ENCODE peak calls at places on chromosome X, in five cellular contexts. One of them, this sample, is unnamed. For H3K4me1, the result is how much of the 10 kb centered on the place peaks cover.

GRCh38 chrX:140431521-140431920 is 73.3 kb downstream of the SOX3 start:
- DNase-seq in GM23248: peak
- DNase-seq in OCI-LY7: no peak
- DNase-seq in PC-3: peak
- DNase-seq in HCT116: no peak
- DNase-seq in this sample: no peak

GRCh38 chrX:110204986-110205385 is 112.9 kb downstream of the AMMECR1 start:
- DNase-seq in HCT116: no peak
- DNase-seq in PC-3: peak
- DNase-seq in OCI-LY7: no peak
- DNase-seq in GM23248: peak
- DNase-seq in this sample: no peak

GRCh38 chrX:110171442-110171841 is 146.4 kb downstream of the AMMECR1 start:
- DNase-seq in PC-3: no peak
- DNase-seq in GM23248: no peak
- DNase-seq in OCI-LY7: no peak
- DNase-seq in HCT116: no peak
- DNase-seq in this sample: no peak

GRCh38 chrX:39731390-39731680 is 366.4 kb downstream of the BCOR start:
- DNase-seq in HCT116: no peak
- DNase-seq in OCI-LY7: no peak
- DNase-seq in GM23248: no peak
- DNase-seq in PC-3: no peak
- DNase-seq in this sample: no peak

GRCh38 chrX:43958529-43958928 is 14.7 kb downstream of the NDP start:
- DNase-seq in HCT116: peak
- DNase-seq in OCI-LY7: peak
- DNase-seq in PC-3: peak
- DNase-seq in GM23248: peak
- DNase-seq in this sample: peak

GRCh38 chrX:118370921-118371624 is 25.2 kb downstream of the WDR44 start:
- DNase-seq in HCT116: no peak
- DNase-seq in GM23248: peak
- DNase-seq in PC-3: no peak
- DNase-seq in OCI-LY7: no peak
- DNase-seq in this sample: no peak

GRCh38 chrX:51215266-51215665 is 117.4 kb upstream of the NUDT10 start:
- DNase-seq in PC-3: peak
- DNase-seq in GM23248: no peak
- DNase-seq in HCT116: no peak
- DNase-seq in OCI-LY7: peak
- DNase-seq in this sample: peak

GRCh38 chrX:70452143-70452733 is 7.6 kb downstream of the DLG3 start:
- DNase-seq in PC-3: peak
- DNase-seq in HCT116: peak
- DNase-seq in GM23248: peak
- DNase-seq in OCI-LY7: peak
- DNase-seq in this sample: peak

GRCh38 chrX:112636288-112636687 is 43.5 kb downstream of the LHFPL1 start:
- DNase-seq in HCT116: no peak
- DNase-seq in PC-3: no peak
- DNase-seq in OCI-LY7: no peak
- DNase-seq in GM23248: peak
- DNase-seq in this sample: no peak

GRCh38 chrX:43836435-43837184 is 45.6 kb downstream of the MAOB start:
- DNase-seq in GM23248: peak
- DNase-seq in HCT116: peak
- DNase-seq in PC-3: peak
- DNase-seq in OCI-LY7: peak
- DNase-seq in this sample: peak

GRCh38 chrX:48854898-48855297 is 19.5 kb upstream of the PCSK1N start:
- DNase-seq in GM23248: no peak
- DNase-seq in OCI-LY7: peak
- DNase-seq in PC-3: peak
- DNase-seq in HCT116: peak
- DNase-seq in this sample: peak

GRCh38 chrX:34893741-34894140 is 48.9 kb upstream of the FAM47B start:
- DNase-seq in HCT116: no peak
- DNase-seq in GM23248: peak
- DNase-seq in OCI-LY7: peak
- DNase-seq in PC-3: peak
- DNase-seq in this sample: no peak

GRCh38 chrX:119734897-119735339 is 23.5 kb upstream of the SOWAHD start:
- DNase-seq in PC-3: no peak
- DNase-seq in OCI-LY7: no peak
- DNase-seq in GM23248: peak
- DNase-seq in HCT116: no peak
- DNase-seq in this sample: no peak

GRCh38 chrX:41559662-41560061 is 112.5 kb downstream of the NYX start:
- DNase-seq in OCI-LY7: no peak
- DNase-seq in GM23248: peak
- DNase-seq in PC-3: no peak
- DNase-seq in HCT116: no peak
- DNase-seq in this sample: no peak

GRCh38 chrX:77785400-77785745 is 643 bp downstream of the ATRX start:
- DNase-seq in OCI-LY7: peak
- DNase-seq in PC-3: peak
- DNase-seq in GM23248: peak
- DNase-seq in HCT116: no peak
- DNase-seq in this sample: peak

GRCh38 chrX:48511561-48511960 is 2.8 kb downstream of the PORCN start:
- DNase-seq in GM23248: peak
- DNase-seq in HCT116: no peak
- DNase-seq in PC-3: peak
- DNase-seq in OCI-LY7: no peak
- DNase-seq in this sample: peak

GRCh38 chrX:154734101-154734781 is 16.6 kb downstream of the GAB3 start:
- DNase-seq in GM23248: peak
- DNase-seq in PC-3: peak
- DNase-seq in HCT116: no peak
- DNase-seq in OCI-LY7: no peak
- DNase-seq in this sample: no peak
- H3K4me1 ChIP-seq in GM23248: half or more
- H3K4me1 ChIP-seq in PC-3: half or more
- H3K4me1 ChIP-seq in HCT116: under half
- H3K4me1 ChIP-seq in OCI-LY7: under half
- H3K4me1 ChIP-seq in this sample: under half

DNA sequence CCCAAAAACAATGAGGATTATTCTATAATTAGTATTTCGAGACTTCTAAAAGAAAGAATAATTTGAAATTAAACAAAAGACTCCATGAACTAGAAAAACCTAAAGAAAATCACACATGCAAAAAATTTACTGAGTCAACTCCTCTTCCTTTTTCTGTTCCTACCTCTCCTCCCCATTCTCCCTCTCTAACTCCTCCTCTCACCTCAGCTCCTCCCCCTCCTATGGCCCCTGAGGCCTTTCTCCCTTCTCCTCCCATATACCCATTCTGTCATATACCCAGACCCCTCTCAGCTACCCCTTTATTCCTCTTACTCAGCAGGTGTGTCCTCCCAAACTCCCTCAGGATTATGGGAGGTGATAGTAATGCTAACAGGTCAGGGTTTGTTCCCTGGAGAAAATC is 57.4 kb downstream of the SERTM2 start:
- DNase-seq in GM23248: no peak
- DNase-seq in PC-3: no peak
- DNase-seq in OCI-LY7: no peak
- DNase-seq in HCT116: no peak
- DNase-seq in this sample: no peak
- TF ChIP-seq EZH2phosphoT487 in GM23248: no peak
- TF ChIP-seq EZH2phosphoT487 in PC-3: no peak
- TF ChIP-seq EZH2phosphoT487 in OCI-LY7: no peak
- TF ChIP-seq EZH2phosphoT487 in HCT116: no peak
- TF ChIP-seq EZH2phosphoT487 in this sample: no peak

DNA sequence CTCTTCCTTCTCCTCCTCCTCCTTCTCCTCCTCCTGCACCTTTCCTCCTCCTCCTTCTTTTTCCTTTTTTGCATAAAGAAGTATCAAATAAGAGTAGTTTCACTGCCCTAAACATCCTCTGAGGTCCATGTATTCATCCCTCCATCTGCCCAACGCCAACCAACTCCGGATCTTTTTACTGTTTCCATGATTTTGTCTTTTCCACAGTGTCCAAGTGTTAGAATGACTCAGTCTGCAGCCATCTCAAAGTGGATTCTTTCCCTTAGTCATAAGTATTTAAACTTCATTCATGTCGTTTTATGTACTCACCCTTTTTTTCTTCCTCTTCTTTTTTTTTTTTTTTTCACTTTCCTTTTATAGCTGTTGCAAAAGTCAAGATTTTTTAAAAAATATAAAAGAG is 12.9 kb downstream of the CSF2RA start:
- DNase-seq in GM23248: peak
- DNase-seq in OCI-LY7: no peak
- DNase-seq in PC-3: peak
- DNase-seq in HCT116: no peak
- DNase-seq in this sample: no peak
- H3K4me3 ChIP-seq in GM23248: no peak
- H3K4me3 ChIP-seq in OCI-LY7: no peak
- H3K4me3 ChIP-seq in PC-3: no peak
- H3K4me3 ChIP-seq in HCT116: no peak
- H3K4me3 ChIP-seq in this sample: no peak

GRCh38 chrX:153925739-153926593 is at the start of gene ARHGAP4:
- DNase-seq in GM23248: no peak
- DNase-seq in PC-3: no peak
- DNase-seq in HCT116: peak
- DNase-seq in OCI-LY7: peak
- DNase-seq in this sample: peak
- H3K4me1 ChIP-seq in GM23248: under half
- H3K4me1 ChIP-seq in PC-3: under half
- H3K4me1 ChIP-seq in HCT116: under half
- H3K4me1 ChIP-seq in OCI-LY7: under half
- H3K4me1 ChIP-seq in this sample: under half

DNA sequence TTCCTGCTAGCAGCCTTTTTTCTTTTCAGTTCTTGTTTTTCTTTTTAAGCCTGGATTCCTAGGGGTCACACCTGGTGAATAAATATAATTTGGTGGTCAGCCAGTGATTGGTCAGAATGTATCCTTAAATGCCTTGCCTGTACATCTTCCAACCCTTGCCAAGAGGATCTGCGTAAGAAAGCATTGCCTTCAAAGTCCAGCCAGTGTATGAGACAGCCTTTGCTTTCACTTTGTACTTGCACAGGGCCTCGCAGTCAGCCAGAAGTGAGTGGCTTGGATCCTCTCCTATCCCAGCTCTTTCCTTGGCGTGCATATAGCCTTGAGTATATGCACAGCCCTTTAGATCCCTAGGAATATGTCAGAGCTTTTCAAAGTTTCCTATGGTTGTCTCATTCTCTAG is 22.2 kb downstream of the KANTR start:
- DNase-seq in PC-3: no peak
- DNase-seq in HCT116: no peak
- DNase-seq in GM23248: peak
- DNase-seq in OCI-LY7: no peak
- DNase-seq in this sample: no peak
- TF ChIP-seq EZH2phosphoT487 in PC-3: no peak
- TF ChIP-seq EZH2phosphoT487 in HCT116: no peak
- TF ChIP-seq EZH2phosphoT487 in GM23248: no peak
- TF ChIP-seq EZH2phosphoT487 in OCI-LY7: no peak
- TF ChIP-seq EZH2phosphoT487 in this sample: no peak

GRCh38 chrX:153498453-153498852 is 3.7 kb downstream of the BGN start:
- DNase-seq in PC-3: no peak
- DNase-seq in OCI-LY7: no peak
- DNase-seq in HCT116: no peak
- DNase-seq in GM23248: no peak
- DNase-seq in this sample: no peak
- H3K4me3 ChIP-seq in PC-3: no peak
- H3K4me3 ChIP-seq in OCI-LY7: no peak
- H3K4me3 ChIP-seq in HCT116: no peak
- H3K4me3 ChIP-seq in GM23248: no peak
- H3K4me3 ChIP-seq in this sample: no peak

GRCh38 chrX:19886375-19886774 is 1.0 kb downstream of the SH3KBP1 start:
- DNase-seq in OCI-LY7: no peak
- DNase-seq in PC-3: peak
- DNase-seq in HCT116: no peak
- DNase-seq in GM23248: no peak
- DNase-seq in this sample: peak

GRCh38 chrX:19885732-19886131 is 1.7 kb downstream of the SH3KBP1 start:
- DNase-seq in GM23248: no peak
- DNase-seq in HCT116: no peak
- DNase-seq in OCI-LY7: no peak
- DNase-seq in PC-3: no peak
- DNase-seq in this sample: no peak

GRCh38 chrX:19881559-19881958 is 5.8 kb downstream of the SH3KBP1 start:
- DNase-seq in PC-3: no peak
- DNase-seq in GM23248: no peak
- DNase-seq in HCT116: no peak
- DNase-seq in OCI-LY7: no peak
- DNase-seq in this sample: no peak

GRCh38 chrX:19882066-19882775 is 5.2 kb downstream of the SH3KBP1 start:
- DNase-seq in HCT116: no peak
- DNase-seq in PC-3: no peak
- DNase-seq in OCI-LY7: no peak
- DNase-seq in GM23248: no peak
- DNase-seq in this sample: no peak

GRCh38 chrX:19883878-19884277 is 3.5 kb downstream of the SH3KBP1 start:
- DNase-seq in PC-3: peak
- DNase-seq in GM23248: no peak
- DNase-seq in OCI-LY7: no peak
- DNase-seq in HCT116: peak
- DNase-seq in this sample: no peak
- H3K4me1 ChIP-seq in PC-3: under half
- H3K4me1 ChIP-seq in GM23248: under half
- H3K4me1 ChIP-seq in OCI-LY7: half or more
- H3K4me1 ChIP-seq in HCT116: under half
- H3K4me1 ChIP-seq in this sample: under half